ENCODE peak calls at places on chromosome 14, in eight cellular contexts. K, W, O, B, U, P, C and Z are unnamed samples.

GRCh38 chr14:54446201-54446693 is 5.1 kb upstream of the CNIH1 start:
- DNase-seq in K (no peak), W (peak; percentile 38), O (peak; percentile 80), B (peak; percentile 94), U (no peak), P (no peak), C (no peak), Z (no peak)

GRCh38 chr14:105473677-105474477 is 744 bp upstream of the CRIP2 start:
- DNase-seq in K (peak; percentile 86), W (peak; percentile 74), O (peak; percentile 78), B (peak; percentile 93), U (peak; percentile 95), P (peak; percentile 98), C (peak; percentile 97), Z (peak; percentile 47)

GRCh38 chr14:101857226-101857625 is 95.7 kb downstream of the PPP2R5C start:
- DNase-seq in K (no peak), W (no peak), O (no peak), B (no peak), U (no peak), P (no peak), C (no peak), Z (no peak)

GRCh38 chr14:23323838-23324454 is 2.7 kb downstream of the PABPN1 start:
- DNase-seq in K (no peak), W (no peak), O (no peak), B (no peak), U (no peak), P (no peak), C (no peak), Z (no peak)

GRCh38 chr14:32426596-32427408 is 97.7 kb downstream of the AKAP6 start:
- DNase-seq in K (no peak), W (no peak), O (no peak), B (no peak), U (no peak), P (no peak), C (no peak), Z (no peak)

GRCh38 chr14:101248056-101248725 is 313.1 kb upstream of the DIO3 start:
- DNase-seq in K (no peak), W (no peak), O (no peak), B (no peak), U (no peak), P (peak; percentile 14), C (no peak), Z (no peak)

GRCh38 chr14:70897475-70897874 is 9.8 kb upstream of the PCNX1 start:
- DNase-seq in K (no peak), W (peak; percentile 92), O (no peak), B (peak; percentile 76), U (peak; percentile 82), P (no peak), C (no peak), Z (no peak)

GRCh38 chr14:89617471-89618291 is 200.6 kb upstream of the FOXN3 start:
- DNase-seq in K (no peak), W (peak; percentile 54), O (no peak), B (peak; percentile 68), U (peak; percentile 65), P (no peak), C (no peak), Z (peak; percentile 66)

GRCh38 chr14:101604935-101605767 is 43.9 kb downstream of the DIO3 start:
- DNase-seq in K (no peak), W (no peak), O (no peak), B (no peak), U (no peak), P (no peak), C (no peak), Z (no peak)

GRCh38 chr14:104666981-104667380 is 22.4 kb upstream of the INF2 start:
- DNase-seq in K (peak; percentile 5), W (no peak), O (no peak), B (no peak), U (no peak), P (no peak), C (no peak), Z (no peak)

GRCh38 chr14:76867536-76868452 is 41.6 kb downstream of the LRRC74A start:
- DNase-seq in K (no peak), W (no peak), O (no peak), B (no peak), U (no peak), P (peak; percentile 54), C (peak; percentile 48), Z (no peak)

GRCh38 chr14:31746326-31746725 is 185.1 kb downstream of the NUBPL start:
- DNase-seq in K (no peak), W (no peak), O (no peak), B (no peak), U (no peak), P (no peak), C (no peak), Z (no peak)

GRCh38 chr14:73472182-73473114 is 14.1 kb upstream of the NUMB start:
- DNase-seq in K (peak; percentile 51), W (peak; percentile 81), O (peak; percentile 54), B (peak; percentile 87), U (peak; percentile 77), P (no peak), C (no peak), Z (peak; percentile 49)

GRCh38 chr14:24067133-24068082 is 4.0 kb upstream of the CPNE6 start:
- DNase-seq in K (no peak), W (no peak), O (no peak), B (no peak), U (no peak), P (no peak), C (no peak), Z (no peak)

GRCh38 chr14:77590845-77591506 is 25.5 kb downstream of the SPTLC2 start:
- DNase-seq in K (peak; percentile 80), W (no peak), O (peak; percentile 87), B (no peak), U (no peak), P (no peak), C (no peak), Z (no peak)

GRCh38 chr14:37384870-37385596 is 187.3 kb downstream of the MIPOL1 start:
- DNase-seq in K (no peak), W (no peak), O (no peak), B (no peak), U (no peak), P (no peak), C (no peak), Z (no peak)

GRCh38 chr14:51929920-51930682 is 59.2 kb upstream of the RTRAF start:
- DNase-seq in K (no peak), W (no peak), O (peak; percentile 3), B (no peak), U (peak; percentile 2), P (no peak), C (no peak), Z (peak; percentile 45)

GRCh38 chr14:72247896-72248295 is 315.7 kb downstream of the RGS6 start:
- DNase-seq in K (no peak), W (no peak), O (no peak), B (no peak), U (no peak), P (no peak), C (no peak), Z (no peak)

GRCh38 chr14:97217094-97217885 is 420.1 kb downstream of the VRK1 start:
- DNase-seq in K (no peak), W (no peak), O (no peak), B (no peak), U (no peak), P (no peak), C (no peak), Z (no peak)

GRCh38 chr14:50605776-50606175 is 45.8 kb downstream of the ATL1 start:
- DNase-seq in K (no peak), W (no peak), O (no peak), B (peak; percentile 74), U (peak; percentile 25), P (no peak), C (no peak), Z (no peak)

GRCh38 chr14:100030441-100031153 is 34.6 kb upstream of the EVL start:
- DNase-seq in K (no peak), W (peak; percentile 93), O (peak; percentile 69), B (peak; percentile 90), U (peak; percentile 77), P (no peak), C (no peak), Z (peak; percentile 93)

GRCh38 chr14:68926236-68926635 is 52.9 kb downstream of the ACTN1 start:
- DNase-seq in K (no peak), W (no peak), O (no peak), B (no peak), U (no peak), P (no peak), C (no peak), Z (no peak)
- TF ChIP-seq CTCF in K (peak; percentile 58), W (peak; percentile 42), O (peak; percentile 64), B (peak; percentile 64), U (peak; percentile 61), P (no peak), C (peak; percentile 16), Z (peak; percentile 40)

DNA sequence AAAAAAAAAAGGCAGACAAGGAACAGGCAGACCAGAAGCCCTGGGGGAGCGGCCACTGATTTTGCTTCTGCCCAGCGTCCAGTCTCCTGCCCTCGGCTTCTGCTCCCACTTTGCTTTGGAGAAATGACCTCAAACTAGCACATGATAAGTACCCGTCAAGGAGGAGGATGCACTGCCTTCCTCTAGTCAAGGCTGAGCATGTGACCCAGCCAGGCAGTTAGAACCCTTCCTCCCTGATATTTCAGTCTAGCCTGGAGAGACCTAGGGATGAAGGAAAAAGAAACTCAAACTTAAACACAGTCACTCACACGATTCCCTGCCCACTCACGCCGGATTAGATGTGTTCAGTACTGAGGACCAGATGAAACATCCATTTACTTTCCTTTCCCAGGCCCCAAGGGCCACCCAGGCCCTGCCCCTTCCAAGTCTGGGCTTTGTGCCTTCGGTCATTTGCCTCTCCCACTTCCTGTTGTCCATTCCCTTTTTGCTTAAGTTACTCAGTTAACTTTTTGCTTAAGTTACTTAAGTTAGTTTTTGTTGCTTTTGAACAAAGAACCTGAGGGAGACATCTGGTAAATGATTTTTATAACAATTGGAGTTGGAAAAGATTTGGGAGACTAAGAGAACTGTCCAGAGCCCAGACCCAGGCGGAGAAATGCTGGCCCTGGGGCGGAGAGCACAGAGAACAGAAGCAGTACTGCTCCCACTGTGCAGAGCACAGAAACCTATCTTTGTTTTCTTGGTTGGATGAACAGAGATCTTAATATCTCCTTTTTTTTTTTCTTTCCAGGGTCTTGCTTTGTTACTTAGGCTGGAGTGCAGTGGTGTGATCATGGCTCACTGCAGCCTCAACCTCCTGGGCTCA is 23.0 kb upstream of the TTC7B start:
- DNase-seq in K (no peak), W (peak; percentile 63), O (no peak), B (peak; percentile 79), U (peak; percentile 28), P (peak; percentile 76), C (peak; percentile 70), Z (peak; percentile 39)
- H3K4me3 ChIP-seq in K (no peak overlapping the region), W (no peak overlapping the region), O (no peak overlapping the region), B (no peak overlapping the region), U (no peak overlapping the region), P (peak overlapping the region; percentile 28), C (peak overlapping the region; percentile 50), Z (no peak overlapping the region)

GRCh38 chr14:92352158-92352985 is 29.4 kb downstream of the SLC24A4 start:
- DNase-seq in K (no peak), W (peak; percentile 18), O (peak; percentile 4), B (peak; percentile 13), U (no peak), P (no peak), C (no peak), Z (peak; percentile 21)
- TF ChIP-seq CTCF in K (peak; percentile 74), W (peak; percentile 23), O (peak; percentile 24), B (peak; percentile 36), U (peak; percentile 23), P (peak; percentile 11), C (no peak), Z (peak; percentile 30)

DNA sequence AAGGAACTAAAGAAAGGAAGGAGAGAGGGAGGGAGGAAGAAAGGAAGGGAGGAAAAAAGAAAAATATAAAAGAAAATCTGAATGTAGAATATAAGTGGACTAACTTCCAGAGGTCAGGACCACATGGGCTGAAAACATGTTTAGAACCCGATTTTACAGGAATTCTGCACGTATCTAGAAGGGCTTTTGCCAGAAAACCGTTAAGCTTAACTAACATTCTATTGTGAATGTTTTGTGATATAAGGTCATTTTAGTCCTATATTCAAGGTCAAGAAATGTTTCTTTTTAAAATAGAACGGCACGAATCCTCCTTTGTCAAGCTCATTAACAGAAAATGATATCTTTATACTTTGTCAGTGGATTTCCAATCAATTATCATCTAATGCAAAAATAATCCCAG is 13.1 kb downstream of the PTCSC3 start:
- DNase-seq in K (no peak), W (no peak), O (no peak), B (no peak), U (no peak), P (no peak), C (no peak), Z (no peak)
- H3K4me3 ChIP-seq in K (no peak overlapping the region), W (no peak overlapping the region), O (no peak overlapping the region), B (no peak overlapping the region), U (no peak overlapping the region), P (no peak overlapping the region), C (no peak overlapping the region), Z (no peak overlapping the region)